ENCODE peak calls at places on chromosomes 12 and 14, in eight cellular contexts. M, K, L, U, Y, B, W and I are unnamed samples.

GRCh38 chr14:31530136-31530535 is 31.1 kb upstream of the NUBPL start:
- DNase-seq in M (no peak), K (no peak), L (no peak), U (no peak), Y (no peak), B (no peak), W (no peak), I (no peak)

GRCh38 chr14:90495357-90496276 is 98.8 kb downstream of the CALM1 start:
- DNase-seq in M (no peak), K (no peak), L (peak; percentile 53), U (peak; percentile 74), Y (peak; percentile 74), B (peak; percentile 77), W (peak; percentile 25), I (no peak)

GRCh38 chr12:67578976-67579661 is 69.4 kb upstream of the DYRK2 start:
- DNase-seq in M (no peak), K (no peak), L (no peak), U (no peak), Y (no peak), B (peak; percentile 12), W (no peak), I (no peak)

GRCh38 chr12:93201990-93202389 is 175.7 kb upstream of the NUDT4 start:
- DNase-seq in M (no peak), K (no peak), L (no peak), U (no peak), Y (no peak), B (no peak), W (no peak), I (no peak)

GRCh38 chr14:27506272-27506671 is 908.4 kb upstream of the NOVA1 start:
- DNase-seq in M (no peak), K (no peak), L (no peak), U (no peak), Y (no peak), B (no peak), W (no peak), I (no peak)

GRCh38 chr14:75215520-75215919 is 39.1 kb upstream of the TMED10 start:
- DNase-seq in M (no peak), K (no peak), L (no peak), U (no peak), Y (no peak), B (no peak), W (no peak), I (no peak)

GRCh38 chr14:53055003-53055402 is 98.1 kb downstream of the DDHD1 start:
- DNase-seq in M (no peak), K (no peak), L (no peak), U (peak; percentile 75), Y (no peak), B (peak; percentile 62), W (no peak), I (no peak)

GRCh38 chr12:66633676-66634075 is 45.2 kb downstream of the GRIP1 start:
- DNase-seq in M (no peak), K (no peak), L (no peak), U (peak; percentile 33), Y (no peak), B (no peak), W (no peak), I (no peak)

GRCh38 chr14:50714452-50715073 is 46.5 kb upstream of the SAV1 start:
- DNase-seq in M (no peak), K (no peak), L (no peak), U (peak; percentile 43), Y (no peak), B (peak; percentile 68), W (no peak), I (no peak)

GRCh38 chr14:29861996-29862395 is 65.7 kb downstream of the PRKD1 start:
- DNase-seq in M (no peak), K (no peak), L (no peak), U (no peak), Y (no peak), B (no peak), W (no peak), I (no peak)

GRCh38 chr12:116880817-116881324 is 370 bp downstream of the HRK start:
- DNase-seq in M (no peak), K (no peak), L (no peak), U (no peak), Y (no peak), B (peak; percentile 39), W (no peak), I (no peak)

GRCh38 chr12:28191018-28191595 is 851 bp downstream of the CCDC91 start:
- DNase-seq in M (peak; percentile 14), K (peak; percentile 46), L (peak; percentile 33), U (no peak), Y (no peak), B (peak; percentile 58), W (peak; percentile 6), I (peak; percentile 57)

GRCh38 chr12:83700858-83701257 is 1014.2 kb downstream of the TMTC2 start:
- DNase-seq in M (no peak), K (no peak), L (no peak), U (peak; percentile 15), Y (no peak), B (no peak), W (no peak), I (peak; percentile 8)

GRCh38 chr12:120783197-120783596 is 57.6 kb downstream of the ACADS start:
- DNase-seq in M (no peak), K (no peak), L (no peak), U (peak; percentile 71), Y (no peak), B (peak; percentile 37), W (no peak), I (peak; percentile 16)

GRCh38 chr12:49564241-49565118 is 3.5 kb downstream of the MCRS1 start:
- DNase-seq in M (no peak), K (no peak), L (peak; percentile 18), U (no peak), Y (no peak), B (no peak), W (no peak), I (no peak)

GRCh38 chr12:100133200-100133599 is 9.5 kb downstream of the BLTP3B start:
- DNase-seq in M (no peak), K (no peak), L (no peak), U (no peak), Y (no peak), B (no peak), W (no peak), I (no peak)

GRCh38 chr14:91569301-91569700 is 59.2 kb upstream of the PPP4R3A start:
- DNase-seq in M (no peak), K (no peak), L (no peak), U (no peak), Y (no peak), B (no peak), W (no peak), I (no peak)

GRCh38 chr12:92393504-92393903 is 247.9 kb upstream of the BTG1 start:
- DNase-seq in M (no peak), K (no peak), L (no peak), U (no peak), Y (no peak), B (no peak), W (no peak), I (no peak)

GRCh38 chr12:28963554-28963953 is 185.5 kb upstream of the FAR2 start:
- DNase-seq in M (no peak), K (no peak), L (no peak), U (peak; percentile 34), Y (no peak), B (peak; percentile 21), W (no peak), I (no peak)

GRCh38 chr14:72925171-72925759 is 999 bp upstream of the DCAF4 start:
- DNase-seq in M (no peak), K (no peak), L (no peak), U (no peak), Y (no peak), B (no peak), W (no peak), I (no peak)